ENCODE peak calls at places on chromosomes 4 and X, in nine cellular contexts. O is PC-3, C is endothelial cell of umbilical vein, P is fibroblast of lung, M is neuronal stem cell, N is astrocyte, J is mesenchymal stem cell, I is mammary epithelial cell, U is A549. T is an unnamed sample.

GRCh38 chrX:97882306-97882705 is 998.6 kb downstream of the RPA4 start:
- DNase-seq in O (peak), C (no peak), P (no peak), M (no peak), N (no peak), J (no peak), I (no peak), U (no peak), T (no peak)

GRCh38 chrX:128052303-128052702 is at the start of gene ACTRT1:
- DNase-seq in O (no peak), C (no peak), P (no peak), M (no peak), N (no peak), J (no peak), I (no peak), U (no peak), T (no peak)

GRCh38 chrX:13239272-13239671 is 80.6 kb downstream of the ATXN3L start:
- DNase-seq in O (no peak), C (no peak), P (no peak), M (no peak), N (no peak), J (no peak), I (no peak), U (no peak), T (no peak)

GRCh38 chrX:63652086-63652775 is 132.8 kb downstream of the ARHGEF9 start:
- DNase-seq in O (no peak), C (no peak), P (peak), M (no peak), N (peak), J (no peak), I (no peak), U (no peak), T (peak)

GRCh38 chr4:138639018-138639876 is 376.3 kb upstream of the NOCT start:
- DNase-seq in O (peak), C (peak), P (peak), M (no peak), N (peak), J (peak), I (peak), U (no peak), T (peak)

GRCh38 chr4:76867880-76868655 is 29.9 kb downstream of the SOWAHB start:
- DNase-seq in O (no peak), C (no peak), P (no peak), M (no peak), N (no peak), J (no peak), I (no peak), U (no peak), T (no peak)

GRCh38 chr4:134019657-134020056 is 181.9 kb downstream of the PABPC4L start:
- DNase-seq in O (no peak), C (no peak), P (no peak), M (no peak), N (peak), J (no peak), I (no peak), U (no peak), T (no peak)

GRCh38 chrX:102599950-102600579 is 750 bp downstream of the ARMCX5 start:
- DNase-seq in O (peak), C (peak), P (peak), M (no peak), N (peak), J (peak), I (peak), U (no peak), T (peak)

GRCh38 chrX:110346681-110347080 is 12.0 kb upstream of the RTL9 start:
- DNase-seq in O (no peak), C (no peak), P (peak), M (no peak), N (no peak), J (no peak), I (no peak), U (no peak), T (no peak)

GRCh38 chrX:2427147-2427546 is 73.6 kb downstream of the DHRSX start:
- DNase-seq in O (no peak), C (no peak), P (no peak), M (no peak), N (no peak), J (no peak), I (no peak), U (no peak), T (no peak)

GRCh38 chrX:10986616-10987015 is 124.5 kb upstream of the HCCS start:
- DNase-seq in O (no peak), C (no peak), P (no peak), M (no peak), N (peak), J (no peak), I (no peak), U (no peak), T (peak)

GRCh38 chrX:81377329-81377728 is 175.4 kb downstream of the SH3BGRL start:
- DNase-seq in O (peak), C (peak), P (peak), M (peak), N (peak), J (peak), I (peak), U (peak), T (peak)

GRCh38 chrX:53714580-53715335 is 28.2 kb upstream of the HUWE1 start:
- DNase-seq in O (peak), C (peak), P (peak), M (no peak), N (peak), J (no peak), I (peak), U (no peak), T (peak)

GRCh38 chr4:73704314-73705055 is 35.9 kb upstream of the CXCL8 start:
- DNase-seq in O (peak), C (peak), P (peak), M (no peak), N (peak), J (peak), I (peak), U (peak), T (peak)

GRCh38 chr4:128521634-128522253 is 234.1 kb upstream of the PGRMC2 start:
- DNase-seq in O (peak), C (peak), P (peak), M (no peak), N (peak), J (peak), I (no peak), U (peak), T (peak)

GRCh38 chr4:17347445-17347844 is 164.4 kb downstream of the QDPR start:
- DNase-seq in O (peak), C (peak), P (peak), M (no peak), N (no peak), J (no peak), I (peak), U (peak), T (peak)

DNA sequence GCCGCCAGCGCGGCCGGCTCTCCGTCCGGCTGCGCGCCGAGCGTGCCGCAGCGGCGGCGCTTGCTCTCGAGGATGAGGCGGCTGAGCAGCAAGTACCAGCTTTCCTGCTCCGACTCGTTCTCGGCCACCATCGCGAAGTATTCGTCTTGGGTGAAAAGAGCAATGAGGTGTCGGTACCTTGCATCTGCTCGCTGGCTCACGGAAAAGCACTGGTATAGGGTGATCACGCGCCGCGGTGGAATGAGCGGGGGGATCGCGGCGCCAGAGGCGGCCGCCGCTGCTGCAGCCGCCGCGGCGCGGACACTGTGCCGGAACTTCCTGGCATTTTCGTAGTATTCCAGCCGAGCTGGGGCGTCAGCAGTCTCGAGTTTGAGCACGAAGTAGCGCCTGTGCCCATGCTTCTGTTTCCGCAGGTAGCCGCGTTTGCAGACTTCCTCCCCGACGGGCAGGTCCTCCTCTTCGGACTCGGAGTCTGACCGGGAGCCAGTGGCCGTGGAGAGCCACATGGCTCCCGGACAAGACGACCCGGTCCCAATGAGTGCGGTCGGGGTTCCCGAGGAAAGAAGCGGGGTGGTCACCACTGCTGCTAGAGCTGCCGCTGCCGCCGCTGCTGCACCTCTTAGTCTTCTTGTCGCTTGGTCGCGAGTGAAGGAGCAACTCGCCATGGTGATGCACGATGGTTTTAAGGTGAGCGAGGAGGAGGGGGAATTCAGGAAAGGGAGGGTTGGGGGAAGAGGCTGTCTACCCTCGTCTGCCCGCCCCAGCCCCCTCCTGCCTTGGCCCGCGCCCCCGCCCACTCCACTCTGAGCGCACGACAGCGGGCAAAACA is 469 bp downstream of the IRS4 start:
- DNase-seq in O (no peak), C (peak), P (peak), M (no peak), N (peak), J (peak), I (peak), U (no peak), T (peak)
- H3K4me2 ChIP-seq in O (peak), C (peak), P (peak), M (peak), N (peak), J (peak), I (peak), U (peak), T (peak)

GRCh38 chrX:93322110-93322509 is 351.3 kb downstream of the NAP1L3 start:
- DNase-seq in O (no peak), C (no peak), P (no peak), M (no peak), N (no peak), J (no peak), I (no peak), U (no peak), T (no peak)

DNA sequence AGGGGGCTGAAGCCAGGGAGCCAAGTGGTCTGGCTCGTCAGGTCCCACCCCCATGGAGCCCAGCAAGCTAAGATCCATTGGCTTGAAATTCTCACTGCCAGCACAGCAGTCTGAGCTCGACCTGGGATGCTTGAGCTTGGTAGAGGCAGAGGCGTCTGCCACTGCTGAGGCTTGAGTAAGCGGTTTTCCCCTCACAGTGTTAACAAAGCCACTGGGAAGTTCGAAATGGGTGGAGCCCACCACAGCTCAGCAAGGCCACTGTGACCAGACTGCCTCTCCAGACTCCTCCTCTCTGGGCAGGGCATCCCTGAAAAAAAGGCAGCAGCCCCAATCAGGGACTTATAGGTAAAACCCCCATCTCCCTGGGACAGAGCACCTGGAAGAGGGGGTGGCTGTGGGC is 353.8 kb downstream of the NAP1L3 start:
- DNase-seq in O (no peak), C (no peak), P (no peak), M (peak), N (no peak), J (no peak), I (no peak), U (no peak), T (no peak)
- H3K4me2 ChIP-seq in O (no peak), C (no peak), P (no peak), M (no peak), N (no peak), J (no peak), I (no peak), U (no peak), T (no peak)

GRCh38 chrX:124594017-124594651 is 247.8 kb downstream of the SH2D1A start:
- DNase-seq in O (peak), C (no peak), P (no peak), M (no peak), N (no peak), J (peak), I (peak), U (no peak), T (no peak)

GRCh38 chrX:124592745-124593144 is 246.4 kb downstream of the SH2D1A start:
- DNase-seq in O (no peak), C (no peak), P (no peak), M (no peak), N (no peak), J (no peak), I (no peak), U (no peak), T (no peak)
- H3K4me2 ChIP-seq in O (no peak), C (no peak), P (no peak), M (no peak), N (no peak), J (no peak), I (no peak), U (no peak), T (no peak)

DNA sequence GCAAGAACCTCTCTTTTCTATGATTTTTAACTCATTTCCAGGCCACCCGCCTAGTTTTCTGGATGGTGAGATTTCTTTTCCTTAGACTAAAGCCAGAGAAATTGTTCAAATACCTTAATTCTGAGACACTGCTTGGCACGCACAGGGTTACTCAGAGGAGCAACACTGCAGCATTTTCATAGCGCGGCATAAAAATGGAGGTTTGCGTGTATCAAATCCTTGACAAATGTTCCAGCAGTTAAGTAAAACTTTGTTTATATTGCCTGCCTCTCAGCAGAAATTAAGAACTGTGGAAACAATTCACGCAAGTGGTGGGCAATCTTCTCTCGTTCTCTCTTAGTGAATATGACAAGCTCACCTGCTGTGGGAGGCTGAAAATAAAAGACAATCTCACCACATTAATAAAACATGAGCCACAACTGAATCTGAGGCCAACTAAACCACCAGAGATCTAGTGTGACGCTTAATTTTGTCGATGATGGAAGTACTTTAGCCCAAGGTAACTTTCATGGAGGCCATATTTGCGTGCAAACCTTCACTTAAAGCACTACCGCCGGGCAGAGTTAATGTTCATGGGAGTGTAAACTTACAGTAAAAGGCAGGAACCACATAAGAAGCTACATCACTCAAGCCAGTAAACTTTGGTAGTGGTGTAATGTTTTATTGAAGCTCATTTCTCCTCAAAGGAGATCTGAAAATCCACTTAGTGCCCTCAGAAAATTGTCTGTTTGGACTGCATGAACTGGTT is 894.8 kb upstream of the EPHA5 start:
- DNase-seq in O (no peak), C (no peak), P (peak), M (no peak), N (peak), J (peak), I (no peak), U (no peak), T (peak)
- H3K4me2 ChIP-seq in O (no peak), C (no peak), P (peak), M (no peak), N (peak), J (peak), I (no peak), U (peak), T (no peak)